ENCODE peak calls at places on chromosomes 7 and 10, in eight cellular contexts. One of them, this sample, is unnamed.

GRCh38 chr7:105996860-105997737 is 34.0 kb downstream of the CDHR3 start:
- DNase-seq in GM12865: no peak
- DNase-seq in spleen: no peak
- DNase-seq in HCEC 1CT: no peak
- DNase-seq in CD8-positive, alpha-beta memory T cell: no peak
- DNase-seq in IMR-90: no peak
- DNase-seq in activated naive CD8-positive, alpha-beta T cell treated with anti-CD3 and anti-CD28 coated beads, Interleukin-2, amount 50 U/mL, for 24 hours: no peak
- DNase-seq in WERI-Rb-1: no peak
- DNase-seq in this sample: no peak

GRCh38 chr10:59240581-59241183 is 64.2 kb downstream of the PHYHIPL start:
- DNase-seq in GM12865: peak; percentile 44
- DNase-seq in IMR-90: peak; percentile 55
- DNase-seq in spleen: no peak
- DNase-seq in WERI-Rb-1: no peak
- DNase-seq in CD8-positive, alpha-beta memory T cell: no peak
- DNase-seq in activated naive CD8-positive, alpha-beta T cell treated with anti-CD3 and anti-CD28 coated beads, Interleukin-2, amount 50 U/mL, for 24 hours: no peak
- DNase-seq in HCEC 1CT: peak; percentile 31
- DNase-seq in this sample: no peak

GRCh38 chr10:13587367-13587766 is 602 bp downstream of the PRPF18 start:
- DNase-seq in IMR-90: no peak
- DNase-seq in GM12865: peak; percentile 9
- DNase-seq in HCEC 1CT: no peak
- DNase-seq in WERI-Rb-1: no peak
- DNase-seq in spleen: peak; percentile 75
- DNase-seq in CD8-positive, alpha-beta memory T cell: no peak
- DNase-seq in activated naive CD8-positive, alpha-beta T cell treated with anti-CD3 and anti-CD28 coated beads, Interleukin-2, amount 50 U/mL, for 24 hours: peak; percentile 5
- DNase-seq in this sample: no peak

GRCh38 chr7:68245688-68246087 is 1249.1 kb downstream of the TYW1 start:
- DNase-seq in HCEC 1CT: no peak
- DNase-seq in GM12865: no peak
- DNase-seq in WERI-Rb-1: no peak
- DNase-seq in CD8-positive, alpha-beta memory T cell: no peak
- DNase-seq in IMR-90: no peak
- DNase-seq in spleen: no peak
- DNase-seq in activated naive CD8-positive, alpha-beta T cell treated with anti-CD3 and anti-CD28 coated beads, Interleukin-2, amount 50 U/mL, for 24 hours: no peak
- DNase-seq in this sample: no peak

GRCh38 chr10:361203-362135 is 226.2 kb downstream of the ZMYND11 start:
- DNase-seq in CD8-positive, alpha-beta memory T cell: no peak
- DNase-seq in spleen: peak; percentile 43
- DNase-seq in WERI-Rb-1: no peak
- DNase-seq in IMR-90: no peak
- DNase-seq in GM12865: no peak
- DNase-seq in HCEC 1CT: no peak
- DNase-seq in activated naive CD8-positive, alpha-beta T cell treated with anti-CD3 and anti-CD28 coated beads, Interleukin-2, amount 50 U/mL, for 24 hours: no peak
- DNase-seq in this sample: no peak

GRCh38 chr7:43648725-43649406 is 66.0 kb downstream of the STK17A start:
- DNase-seq in HCEC 1CT: peak; percentile 84
- DNase-seq in IMR-90: peak; percentile 85
- DNase-seq in WERI-Rb-1: no peak
- DNase-seq in CD8-positive, alpha-beta memory T cell: peak; percentile 65
- DNase-seq in spleen: peak; percentile 91
- DNase-seq in GM12865: peak; percentile 97
- DNase-seq in activated naive CD8-positive, alpha-beta T cell treated with anti-CD3 and anti-CD28 coated beads, Interleukin-2, amount 50 U/mL, for 24 hours: peak; percentile 60
- DNase-seq in this sample: peak; percentile 59

GRCh38 chr7:127264219-127264618 is 11.5 kb upstream of the GRM8 start:
- DNase-seq in activated naive CD8-positive, alpha-beta T cell treated with anti-CD3 and anti-CD28 coated beads, Interleukin-2, amount 50 U/mL, for 24 hours: no peak
- DNase-seq in GM12865: no peak
- DNase-seq in HCEC 1CT: no peak
- DNase-seq in WERI-Rb-1: no peak
- DNase-seq in spleen: no peak
- DNase-seq in IMR-90: no peak
- DNase-seq in CD8-positive, alpha-beta memory T cell: no peak
- DNase-seq in this sample: no peak

GRCh38 chr7:76020031-76020714 is 25.8 kb upstream of the TMEM120A start:
- DNase-seq in activated naive CD8-positive, alpha-beta T cell treated with anti-CD3 and anti-CD28 coated beads, Interleukin-2, amount 50 U/mL, for 24 hours: peak; percentile 76
- DNase-seq in WERI-Rb-1: peak; percentile 73
- DNase-seq in CD8-positive, alpha-beta memory T cell: peak; percentile 64
- DNase-seq in HCEC 1CT: peak; percentile 41
- DNase-seq in spleen: peak; percentile 91
- DNase-seq in IMR-90: peak; percentile 54
- DNase-seq in GM12865: peak; percentile 78
- DNase-seq in this sample: peak; percentile 51

GRCh38 chr10:125137601-125138438 is 22.5 kb downstream of the CTBP2 start:
- DNase-seq in GM12865: no peak
- DNase-seq in spleen: peak; percentile 66
- DNase-seq in CD8-positive, alpha-beta memory T cell: no peak
- DNase-seq in IMR-90: no peak
- DNase-seq in activated naive CD8-positive, alpha-beta T cell treated with anti-CD3 and anti-CD28 coated beads, Interleukin-2, amount 50 U/mL, for 24 hours: no peak
- DNase-seq in WERI-Rb-1: no peak
- DNase-seq in HCEC 1CT: no peak
- DNase-seq in this sample: no peak

GRCh38 chr7:69599879-69600764 is 1.8 kb downstream of the AUTS2 start:
- DNase-seq in HCEC 1CT: no peak
- DNase-seq in IMR-90: no peak
- DNase-seq in WERI-Rb-1: peak; percentile 14
- DNase-seq in CD8-positive, alpha-beta memory T cell: no peak
- DNase-seq in GM12865: peak; percentile 36
- DNase-seq in activated naive CD8-positive, alpha-beta T cell treated with anti-CD3 and anti-CD28 coated beads, Interleukin-2, amount 50 U/mL, for 24 hours: no peak
- DNase-seq in spleen: peak; percentile 76
- DNase-seq in this sample: no peak

GRCh38 chr7:77734590-77735421 is 38.5 kb downstream of the RSBN1L start:
- DNase-seq in spleen: no peak
- DNase-seq in IMR-90: no peak
- DNase-seq in CD8-positive, alpha-beta memory T cell: no peak
- DNase-seq in GM12865: no peak
- DNase-seq in activated naive CD8-positive, alpha-beta T cell treated with anti-CD3 and anti-CD28 coated beads, Interleukin-2, amount 50 U/mL, for 24 hours: no peak
- DNase-seq in HCEC 1CT: no peak
- DNase-seq in WERI-Rb-1: no peak
- DNase-seq in this sample: no peak

This sample was measured in activated effector memory CD4-positive, alpha-beta T cell treated with Interleukin-2 at 50 U/mL for 16 hours.